ENCODE peak calls at places on chromosomes 3 and 15, in eight cellular contexts. V, Z, J, Q, D, W, X and C are unnamed samples.

GRCh38 chr15:52765779-52766178 is 24.4 kb downstream of the ONECUT1 start:
- DNase-seq in V (peak; percentile 44), Z (peak; percentile 16), J (peak; percentile 6), Q (no peak), D (no peak), W (no peak), X (no peak), C (no peak)

GRCh38 chr15:97981758-97982157 is 21.3 kb downstream of the ARRDC4 start:
- DNase-seq in V (no peak), Z (no peak), J (no peak), Q (no peak), D (no peak), W (no peak), X (no peak), C (no peak)

GRCh38 chr15:86644319-86644718 is 564.6 kb downstream of the AGBL1 start:
- DNase-seq in V (no peak), Z (peak; percentile 43), J (no peak), Q (no peak), D (no peak), W (no peak), X (no peak), C (no peak)

GRCh38 chr15:59255647-59256380 is 49.2 kb downstream of the LDHAL6B start:
- DNase-seq in V (peak; percentile 98), Z (peak; percentile 45), J (no peak), Q (no peak), D (no peak), W (no peak), X (no peak), C (peak; percentile 81)

GRCh38 chr3:113867506-113867905 is 28.9 kb downstream of the GRAMD1C start:
- DNase-seq in V (no peak), Z (peak; percentile 94), J (no peak), Q (no peak), D (no peak), W (no peak), X (peak; percentile 18), C (peak; percentile 61)

GRCh38 chr3:160697628-160698382 is 20.8 kb downstream of the ARL14 start:
- DNase-seq in V (no peak), Z (peak; percentile 71), J (peak; percentile 63), Q (no peak), D (no peak), W (no peak), X (no peak), C (peak; percentile 82)

GRCh38 chr3:79761441-79761840 is 6.4 kb downstream of the ROBO1 start:
- DNase-seq in V (no peak), Z (no peak), J (no peak), Q (no peak), D (no peak), W (no peak), X (no peak), C (no peak)

GRCh38 chr3:152505926-152506325 is 237.2 kb downstream of the MBNL1 start:
- DNase-seq in V (no peak), Z (no peak), J (no peak), Q (no peak), D (no peak), W (no peak), X (no peak), C (no peak)

GRCh38 chr3:134353171-134353825 is 20.9 kb downstream of the AMOTL2 start:
- DNase-seq in V (no peak), Z (no peak), J (no peak), Q (peak; percentile 53), D (no peak), W (no peak), X (no peak), C (no peak)

GRCh38 chr3:59245300-59245878 is 195.6 kb upstream of the CFAP20DC start:
- DNase-seq in V (no peak), Z (peak; percentile 55), J (peak; percentile 19), Q (no peak), D (no peak), W (no peak), X (no peak), C (peak; percentile 76)

GRCh38 chr15:61410656-61411055 is 181.6 kb upstream of the RORA start:
- DNase-seq in V (no peak), Z (no peak), J (no peak), Q (no peak), D (no peak), W (no peak), X (no peak), C (no peak)

GRCh38 chr3:140942221-140943104 is 827 bp downstream of the SLC25A36 start:
- DNase-seq in V (peak; percentile 69), Z (peak; percentile 40), J (peak; percentile 63), Q (peak; percentile 32), D (peak; percentile 82), W (peak; percentile 80), X (no peak), C (peak; percentile 49)

GRCh38 chr15:24880663-24881062 is 74.1 kb upstream of the SNRPN start:
- DNase-seq in V (no peak), Z (no peak), J (no peak), Q (no peak), D (no peak), W (no peak), X (no peak), C (no peak)

GRCh38 chr3:112858410-112859069 is 11.9 kb upstream of the CD200R1L start:
- DNase-seq in V (no peak), Z (no peak), J (no peak), Q (no peak), D (no peak), W (no peak), X (no peak), C (peak; percentile 65)

GRCh38 chr3:109050591-109051167 is 67.3 kb downstream of the MORC1 start:
- DNase-seq in V (peak; percentile 56), Z (peak; percentile 59), J (peak; percentile 23), Q (no peak), D (no peak), W (peak; percentile 38), X (no peak), C (peak; percentile 1)

GRCh38 chr3:151875759-151876158 is 2.3 kb downstream of the SUCNR1 start:
- DNase-seq in V (peak; percentile 55), Z (no peak), J (no peak), Q (no peak), D (no peak), W (no peak), X (no peak), C (no peak)

DNA sequence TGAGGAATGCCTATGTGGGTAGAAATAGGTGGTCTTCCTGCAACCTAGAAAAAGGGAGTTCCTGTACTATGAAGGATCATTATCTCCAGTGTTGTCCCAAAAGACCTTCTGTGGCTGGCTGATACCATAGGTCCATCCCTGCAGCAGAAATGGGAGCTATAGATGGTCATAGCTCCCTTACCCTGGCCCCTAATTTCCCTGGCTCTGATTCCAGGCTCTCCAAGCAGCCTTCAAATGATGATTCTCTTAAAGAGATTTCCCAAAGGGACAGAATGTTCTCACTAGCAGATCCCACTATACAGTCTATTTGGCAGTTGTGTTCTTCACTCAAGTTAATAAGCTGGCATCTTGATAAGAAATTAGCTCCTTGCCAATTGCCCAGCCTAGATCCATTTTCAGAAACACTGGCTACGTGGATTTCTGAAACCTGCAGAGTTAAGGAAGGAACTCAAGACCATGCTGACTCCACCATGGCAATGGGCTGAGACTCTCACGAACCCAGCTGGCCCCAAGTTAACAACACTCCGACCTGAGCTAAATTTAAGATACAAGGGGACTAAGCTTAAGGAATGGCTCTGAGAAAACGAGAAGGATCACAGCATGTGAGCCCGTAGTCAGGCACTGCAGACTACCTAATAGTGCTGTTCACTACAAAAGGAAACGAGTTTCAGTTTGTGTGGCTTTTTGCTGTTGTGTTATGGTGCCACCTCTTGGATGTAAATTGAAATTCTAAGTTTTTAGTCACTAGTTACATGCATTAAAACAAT is 11.4 kb downstream of the C15orf40 start:
- DNase-seq in V (peak; percentile 69), Z (peak; percentile 75), J (peak; percentile 71), Q (no peak), D (no peak), W (peak; percentile 70), X (no peak), C (peak; percentile 44)
- H3K27ac ChIP-seq in V (peak overlapping the region; percentile 46), Z (no peak overlapping the region), J (no peak overlapping the region), Q (peak overlapping the region; percentile 45), D (peak overlapping the region; percentile 6), W (no peak overlapping the region), X (no peak overlapping the region), C (no peak overlapping the region)

DNA sequence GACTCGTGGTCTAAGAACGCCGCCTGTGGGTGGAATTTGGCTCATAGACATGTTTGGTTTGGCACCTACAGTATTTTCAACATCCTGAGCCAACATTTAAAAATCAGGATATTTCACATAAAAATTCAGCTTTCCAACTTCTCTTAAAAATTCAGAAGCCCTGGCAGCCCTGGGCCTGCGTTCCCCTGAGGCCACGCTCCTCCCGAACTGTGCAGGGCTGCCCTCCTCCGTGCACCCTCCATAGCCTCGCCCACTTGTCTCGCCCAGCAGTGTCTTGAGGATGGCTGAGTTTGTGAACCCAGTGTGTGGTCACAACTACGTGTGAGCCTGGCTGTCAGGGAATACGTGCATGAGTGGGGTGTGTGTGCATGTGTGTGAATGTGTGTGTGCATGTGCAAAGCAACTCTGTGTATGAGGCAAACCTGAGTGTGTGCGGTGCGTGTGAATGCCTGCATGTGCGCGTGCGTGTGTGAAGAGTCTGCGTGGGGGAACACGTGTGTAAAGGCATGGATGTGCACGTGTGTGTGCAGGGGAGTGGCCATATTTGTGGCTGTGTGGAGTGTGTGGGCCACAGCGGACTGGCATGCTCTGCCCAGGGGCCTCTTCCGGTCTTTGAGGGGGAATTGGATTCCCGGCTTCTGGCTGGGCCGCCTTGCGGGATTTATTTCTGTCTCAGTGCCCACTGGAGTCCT is 30.9 kb downstream of the PTH1R start:
- DNase-seq in V (no peak), Z (peak; percentile 36), J (peak; percentile 84), Q (no peak), D (no peak), W (no peak), X (no peak), C (peak; percentile 78)
- H3K4me3 ChIP-seq in V (no peak overlapping the region), Z (no peak overlapping the region), J (no peak overlapping the region), Q (no peak overlapping the region), D (peak overlapping the region; percentile 41), W (no peak overlapping the region), X (no peak overlapping the region), C (no peak overlapping the region)

DNA sequence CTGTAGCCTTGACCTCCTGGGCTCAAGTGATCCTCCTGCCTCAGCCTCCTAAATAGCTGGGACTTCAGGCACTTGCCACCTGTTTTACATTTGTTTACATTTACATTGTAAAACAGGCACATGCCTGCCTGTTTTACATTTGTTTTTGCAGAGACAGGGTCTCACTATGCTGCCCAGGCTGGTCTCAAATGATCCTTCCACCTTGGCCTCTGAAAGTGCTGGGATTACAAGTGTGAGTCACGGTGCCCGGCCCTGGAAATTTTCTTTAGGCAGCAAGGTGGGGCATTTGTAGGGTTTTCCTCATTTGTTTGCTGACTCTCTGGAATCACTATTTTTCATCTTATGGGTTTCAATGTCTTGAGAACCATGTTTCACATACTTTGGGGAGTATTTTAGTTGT is 25.0 kb downstream of the PIF1 start:
- DNase-seq in V (peak; percentile 33), Z (peak; percentile 24), J (no peak), Q (no peak), D (no peak), W (no peak), X (no peak), C (no peak)
- H3K27ac ChIP-seq in V (no peak overlapping the region), Z (no peak overlapping the region), J (no peak overlapping the region), Q (no peak overlapping the region), D (no peak overlapping the region), W (no peak overlapping the region), X (no peak overlapping the region), C (no peak overlapping the region)

DNA sequence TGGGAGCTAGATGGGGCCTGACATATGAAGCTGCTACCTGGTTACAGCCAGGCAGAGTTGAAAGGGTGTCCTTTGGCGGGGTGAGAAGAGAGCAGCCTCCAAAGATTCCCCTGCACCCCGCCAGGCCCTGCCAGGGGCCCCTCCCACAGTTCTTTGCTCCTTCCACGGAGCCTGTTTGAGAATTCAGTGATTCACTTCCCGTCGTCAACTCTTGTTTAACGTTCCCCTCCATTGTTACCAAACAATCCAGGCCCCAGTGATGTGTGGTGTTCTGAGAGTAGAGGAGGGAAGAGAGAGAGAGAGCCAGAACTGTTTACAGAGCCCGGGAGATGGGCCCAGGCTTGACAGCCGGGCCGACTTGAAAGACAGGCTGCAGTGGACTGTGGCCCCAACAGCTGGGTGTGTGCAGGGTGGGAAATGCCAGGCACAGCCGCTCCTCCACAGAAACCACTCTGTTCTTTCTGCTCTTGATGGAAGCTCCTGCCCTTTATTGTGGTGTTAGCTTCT is 81.5 kb downstream of the SMAD3 start:
- DNase-seq in V (peak; percentile 92), Z (peak; percentile 91), J (peak; percentile 94), Q (no peak), D (no peak), W (no peak), X (peak; percentile 88), C (peak; percentile 93)
- H3K4me3 ChIP-seq in V (peak overlapping the region; percentile 8), Z (peak overlapping the region; percentile 42), J (no peak overlapping the region), Q (no peak overlapping the region), D (no peak overlapping the region), W (no peak overlapping the region), X (no peak overlapping the region), C (no peak overlapping the region)